ENCODE peak calls at places on chromosome 15, in nine cellular contexts. One of them, this sample, is unnamed.
A peak's percentile ranks its signal among the peaks of the same experiment; 100 is the strongest.

GRCh38 chr15:67838789-67839332 is 984 bp downstream of the RNU6-1 start:
- DNase-seq in substantia nigra: peak; percentile 35
- DNase-seq in GM23248: peak; percentile 69
- DNase-seq in AG04450: no peak
- DNase-seq in tibial nerve: no peak
- DNase-seq in left ventricle myocardium superior: peak; percentile 80
- DNase-seq in HTR-8/SVneo: no peak
- DNase-seq in Right ventricle myocardium superior: peak; percentile 78
- DNase-seq in EL: no peak
- DNase-seq in this sample: peak; percentile 36

GRCh38 chr15:47194718-47195117 is 522.6 kb upstream of the SEMA6D start:
- DNase-seq in tibial nerve: no peak
- DNase-seq in HTR-8/SVneo: no peak
- DNase-seq in GM23248: peak; percentile 39
- DNase-seq in Right ventricle myocardium superior: no peak
- DNase-seq in left ventricle myocardium superior: no peak
- DNase-seq in AG04450: peak; percentile 4
- DNase-seq in EL: peak; percentile 2
- DNase-seq in substantia nigra: no peak
- DNase-seq in this sample: no peak

GRCh38 chr15:84816694-84817460 is at the start of gene ALPK3:
- DNase-seq in HTR-8/SVneo: no peak
- DNase-seq in EL: no peak
- DNase-seq in tibial nerve: no peak
- DNase-seq in substantia nigra: no peak
- DNase-seq in Right ventricle myocardium superior: peak; percentile 83
- DNase-seq in left ventricle myocardium superior: peak; percentile 90
- DNase-seq in GM23248: no peak
- DNase-seq in AG04450: no peak
- DNase-seq in this sample: no peak

GRCh38 chr15:57220220-57220619 is 156.1 kb upstream of the CGNL1 start:
- DNase-seq in left ventricle myocardium superior: no peak
- DNase-seq in EL: peak; percentile 84
- DNase-seq in substantia nigra: no peak
- DNase-seq in GM23248: peak; percentile 86
- DNase-seq in Right ventricle myocardium superior: no peak
- DNase-seq in HTR-8/SVneo: no peak
- DNase-seq in AG04450: peak; percentile 61
- DNase-seq in tibial nerve: no peak
- DNase-seq in this sample: no peak

GRCh38 chr15:68328485-68328884 is 50.9 kb downstream of the FEM1B start:
- DNase-seq in Right ventricle myocardium superior: no peak
- DNase-seq in HTR-8/SVneo: no peak
- DNase-seq in GM23248: peak; percentile 48
- DNase-seq in substantia nigra: no peak
- DNase-seq in AG04450: no peak
- DNase-seq in tibial nerve: no peak
- DNase-seq in left ventricle myocardium superior: no peak
- DNase-seq in EL: peak; percentile 35
- DNase-seq in this sample: no peak

GRCh38 chr15:67267440-67267839 is 12.9 kb downstream of the IQCH start:
- DNase-seq in left ventricle myocardium superior: no peak
- DNase-seq in HTR-8/SVneo: no peak
- DNase-seq in Right ventricle myocardium superior: no peak
- DNase-seq in EL: no peak
- DNase-seq in AG04450: no peak
- DNase-seq in tibial nerve: no peak
- DNase-seq in GM23248: no peak
- DNase-seq in substantia nigra: no peak
- DNase-seq in this sample: no peak

GRCh38 chr15:73679180-73679579 is 5.0 kb upstream of the CD276 start:
- DNase-seq in AG04450: no peak
- DNase-seq in Right ventricle myocardium superior: no peak
- DNase-seq in tibial nerve: no peak
- DNase-seq in GM23248: no peak
- DNase-seq in substantia nigra: no peak
- DNase-seq in EL: no peak
- DNase-seq in left ventricle myocardium superior: no peak
- DNase-seq in HTR-8/SVneo: no peak
- DNase-seq in this sample: no peak

GRCh38 chr15:31302778-31303433 is 23.7 kb upstream of the KLF13 start:
- DNase-seq in AG04450: no peak
- DNase-seq in left ventricle myocardium superior: no peak
- DNase-seq in EL: no peak
- DNase-seq in tibial nerve: no peak
- DNase-seq in GM23248: no peak
- DNase-seq in substantia nigra: no peak
- DNase-seq in HTR-8/SVneo: no peak
- DNase-seq in Right ventricle myocardium superior: no peak
- DNase-seq in this sample: no peak

GRCh38 chr15:70156781-70157261 is 59.1 kb upstream of the TLE3 start:
- DNase-seq in left ventricle myocardium superior: peak; percentile 72
- DNase-seq in tibial nerve: no peak
- DNase-seq in EL: peak; percentile 11
- DNase-seq in AG04450: no peak
- DNase-seq in GM23248: peak; percentile 85
- DNase-seq in HTR-8/SVneo: no peak
- DNase-seq in Right ventricle myocardium superior: peak; percentile 66
- DNase-seq in substantia nigra: peak; percentile 17
- DNase-seq in this sample: peak; percentile 23

GRCh38 chr15:79886119-79886518 is 10.7 kb downstream of the MTHFS start:
- DNase-seq in EL: no peak
- DNase-seq in AG04450: no peak
- DNase-seq in tibial nerve: no peak
- DNase-seq in substantia nigra: no peak
- DNase-seq in HTR-8/SVneo: no peak
- DNase-seq in Right ventricle myocardium superior: no peak
- DNase-seq in GM23248: no peak
- DNase-seq in left ventricle myocardium superior: no peak
- DNase-seq in this sample: no peak

GRCh38 chr15:65042776-65043322 is 2.3 kb upstream of the SLC51B start:
- DNase-seq in GM23248: no peak
- DNase-seq in tibial nerve: no peak
- DNase-seq in substantia nigra: no peak
- DNase-seq in left ventricle myocardium superior: no peak
- DNase-seq in EL: no peak
- DNase-seq in Right ventricle myocardium superior: no peak
- DNase-seq in HTR-8/SVneo: no peak
- DNase-seq in AG04450: no peak
- DNase-seq in this sample: no peak

GRCh38 chr15:95556866-95557225 is 773.7 kb upstream of the NR2F2 start:
- DNase-seq in tibial nerve: no peak
- DNase-seq in substantia nigra: no peak
- DNase-seq in AG04450: no peak
- DNase-seq in HTR-8/SVneo: peak; percentile 13
- DNase-seq in left ventricle myocardium superior: no peak
- DNase-seq in Right ventricle myocardium superior: no peak
- DNase-seq in GM23248: no peak
- DNase-seq in EL: peak; percentile 25
- DNase-seq in this sample: no peak

GRCh38 chr15:45720183-45720582 is 85.4 kb downstream of the SQOR start:
- DNase-seq in tibial nerve: no peak
- DNase-seq in AG04450: no peak
- DNase-seq in substantia nigra: no peak
- DNase-seq in GM23248: no peak
- DNase-seq in EL: no peak
- DNase-seq in left ventricle myocardium superior: no peak
- DNase-seq in HTR-8/SVneo: no peak
- DNase-seq in Right ventricle myocardium superior: no peak
- DNase-seq in this sample: no peak

GRCh38 chr15:70159397-70160009 is 61.8 kb upstream of the TLE3 start:
- DNase-seq in tibial nerve: no peak
- DNase-seq in GM23248: no peak
- DNase-seq in EL: no peak
- DNase-seq in substantia nigra: no peak
- DNase-seq in HTR-8/SVneo: no peak
- DNase-seq in AG04450: no peak
- DNase-seq in Right ventricle myocardium superior: no peak
- DNase-seq in left ventricle myocardium superior: no peak
- DNase-seq in this sample: no peak

GRCh38 chr15:98443483-98443882 is 204.9 kb upstream of the IGF1R start:
- DNase-seq in left ventricle myocardium superior: no peak
- DNase-seq in tibial nerve: no peak
- DNase-seq in GM23248: no peak
- DNase-seq in substantia nigra: no peak
- DNase-seq in EL: no peak
- DNase-seq in AG04450: no peak
- DNase-seq in HTR-8/SVneo: no peak
- DNase-seq in Right ventricle myocardium superior: no peak
- DNase-seq in this sample: no peak

GRCh38 chr15:33735637-33736247 is 232.6 kb upstream of the CHRM5 start:
- DNase-seq in AG04450: no peak
- DNase-seq in HTR-8/SVneo: peak; percentile 20
- DNase-seq in left ventricle myocardium superior: no peak
- DNase-seq in substantia nigra: no peak
- DNase-seq in tibial nerve: no peak
- DNase-seq in GM23248: peak; percentile 26
- DNase-seq in Right ventricle myocardium superior: no peak
- DNase-seq in EL: peak; percentile 15
- DNase-seq in this sample: no peak

GRCh38 chr15:74826372-74826819 is at the start of gene CPLX3:
- DNase-seq in left ventricle myocardium superior: peak; percentile 58
- DNase-seq in GM23248: peak; percentile 32
- DNase-seq in substantia nigra: peak; percentile 16
- DNase-seq in Right ventricle myocardium superior: no peak
- DNase-seq in EL: no peak
- DNase-seq in HTR-8/SVneo: no peak
- DNase-seq in AG04450: no peak
- DNase-seq in tibial nerve: no peak
- DNase-seq in this sample: no peak

GRCh38 chr15:64004582-64004981 is 41.7 kb downstream of the DAPK2 start:
- DNase-seq in Right ventricle myocardium superior: no peak
- DNase-seq in left ventricle myocardium superior: no peak
- DNase-seq in substantia nigra: no peak
- DNase-seq in HTR-8/SVneo: no peak
- DNase-seq in GM23248: peak; percentile 43
- DNase-seq in tibial nerve: no peak
- DNase-seq in EL: peak; percentile 38
- DNase-seq in AG04450: no peak
- DNase-seq in this sample: no peak

GRCh38 chr15:65339926-65340325 is 35.4 kb downstream of the RNU5B-1 start:
- DNase-seq in tibial nerve: no peak
- DNase-seq in HTR-8/SVneo: no peak
- DNase-seq in EL: no peak
- DNase-seq in left ventricle myocardium superior: no peak
- DNase-seq in Right ventricle myocardium superior: no peak
- DNase-seq in substantia nigra: no peak
- DNase-seq in AG04450: no peak
- DNase-seq in GM23248: no peak
- DNase-seq in this sample: no peak

GRCh38 chr15:45454825-45455224 is 67.7 kb downstream of the SLC30A4 start:
- DNase-seq in substantia nigra: peak; percentile 27
- DNase-seq in GM23248: peak; percentile 97
- DNase-seq in Right ventricle myocardium superior: peak; percentile 75
- DNase-seq in left ventricle myocardium superior: peak; percentile 60
- DNase-seq in tibial nerve: peak; percentile 34
- DNase-seq in EL: peak; percentile 95
- DNase-seq in HTR-8/SVneo: peak; percentile 80
- DNase-seq in AG04450: peak; percentile 93
- DNase-seq in this sample: no peak

GRCh38 chr15:92666780-92667179 is 11.2 kb upstream of the FAM174B start:
- DNase-seq in EL: no peak
- DNase-seq in substantia nigra: no peak
- DNase-seq in GM23248: no peak
- DNase-seq in Right ventricle myocardium superior: peak; percentile 82
- DNase-seq in AG04450: no peak
- DNase-seq in left ventricle myocardium superior: peak; percentile 81
- DNase-seq in HTR-8/SVneo: no peak
- DNase-seq in tibial nerve: peak; percentile 39
- DNase-seq in this sample: no peak

GRCh38 chr15:44097552-44097951 is 97.5 kb downstream of the FRMD5 start:
- DNase-seq in Right ventricle myocardium superior: no peak
- DNase-seq in substantia nigra: no peak
- DNase-seq in tibial nerve: no peak
- DNase-seq in AG04450: no peak
- DNase-seq in GM23248: no peak
- DNase-seq in EL: no peak
- DNase-seq in HTR-8/SVneo: no peak
- DNase-seq in left ventricle myocardium superior: no peak
- DNase-seq in this sample: no peak

GRCh38 chr15:93894438-93894837 is 336.9 kb upstream of the MCTP2 start:
- DNase-seq in tibial nerve: no peak
- DNase-seq in HTR-8/SVneo: no peak
- DNase-seq in Right ventricle myocardium superior: no peak
- DNase-seq in EL: no peak
- DNase-seq in substantia nigra: no peak
- DNase-seq in left ventricle myocardium superior: no peak
- DNase-seq in GM23248: no peak
- DNase-seq in AG04450: no peak
- DNase-seq in this sample: no peak

GRCh38 chr15:80162059-80162554 is 9.3 kb downstream of the FAH start:
- DNase-seq in GM23248: no peak
- DNase-seq in substantia nigra: no peak
- DNase-seq in Right ventricle myocardium superior: no peak
- DNase-seq in AG04450: no peak
- DNase-seq in tibial nerve: no peak
- DNase-seq in HTR-8/SVneo: no peak
- DNase-seq in EL: no peak
- DNase-seq in left ventricle myocardium superior: no peak
- DNase-seq in this sample: no peak

GRCh38 chr15:57460208-57460816 is 84.0 kb downstream of the CGNL1 start:
- DNase-seq in left ventricle myocardium superior: no peak
- DNase-seq in tibial nerve: no peak
- DNase-seq in EL: no peak
- DNase-seq in Right ventricle myocardium superior: no peak
- DNase-seq in substantia nigra: no peak
- DNase-seq in AG04450: no peak
- DNase-seq in GM23248: no peak
- DNase-seq in HTR-8/SVneo: no peak
- DNase-seq in this sample: no peak

GRCh38 chr15:56869573-56869972 is 48.9 kb upstream of the TCF12 start:
- DNase-seq in substantia nigra: no peak
- DNase-seq in EL: peak; percentile 38
- DNase-seq in tibial nerve: peak; percentile 28
- DNase-seq in GM23248: peak; percentile 51
- DNase-seq in HTR-8/SVneo: no peak
- DNase-seq in Right ventricle myocardium superior: peak; percentile 51
- DNase-seq in AG04450: no peak
- DNase-seq in left ventricle myocardium superior: peak; percentile 53
- DNase-seq in this sample: no peak

GRCh38 chr15:65374831-65375401 is 2.9 kb downstream of the IGDCC3 start:
- DNase-seq in AG04450: no peak
- DNase-seq in Right ventricle myocardium superior: no peak
- DNase-seq in HTR-8/SVneo: no peak
- DNase-seq in EL: peak; percentile 63
- DNase-seq in tibial nerve: no peak
- DNase-seq in GM23248: no peak
- DNase-seq in substantia nigra: no peak
- DNase-seq in left ventricle myocardium superior: no peak
- DNase-seq in this sample: no peak

GRCh38 chr15:25670025-25670554 is 193.0 kb downstream of the ATP10A start:
- DNase-seq in Right ventricle myocardium superior: peak; percentile 77
- DNase-seq in HTR-8/SVneo: no peak
- DNase-seq in GM23248: peak; percentile 87
- DNase-seq in EL: peak; percentile 37
- DNase-seq in left ventricle myocardium superior: peak; percentile 81
- DNase-seq in AG04450: no peak
- DNase-seq in tibial nerve: no peak
- DNase-seq in substantia nigra: peak; percentile 21
- DNase-seq in this sample: peak; percentile 82

GRCh38 chr15:77021803-77022381 is 27.0 kb downstream of the PSTPIP1 start:
- DNase-seq in EL: peak; percentile 90
- DNase-seq in tibial nerve: no peak
- DNase-seq in left ventricle myocardium superior: peak; percentile 35
- DNase-seq in AG04450: no peak
- DNase-seq in GM23248: peak; percentile 70
- DNase-seq in Right ventricle myocardium superior: peak; percentile 39
- DNase-seq in substantia nigra: no peak
- DNase-seq in HTR-8/SVneo: peak; percentile 62
- DNase-seq in this sample: no peak

GRCh38 chr15:70096975-70097336 is 761 bp downstream of the TLE3 start:
- DNase-seq in EL: peak; percentile 37
- DNase-seq in HTR-8/SVneo: no peak
- DNase-seq in AG04450: no peak
- DNase-seq in Right ventricle myocardium superior: peak; percentile 51
- DNase-seq in tibial nerve: no peak
- DNase-seq in left ventricle myocardium superior: no peak
- DNase-seq in substantia nigra: no peak
- DNase-seq in GM23248: peak; percentile 67
- DNase-seq in this sample: no peak

GRCh38 chr15:76349301-76350070 is 12.9 kb downstream of the ISL2 start:
- DNase-seq in GM23248: peak; percentile 48
- DNase-seq in tibial nerve: no peak
- DNase-seq in Right ventricle myocardium superior: no peak
- DNase-seq in EL: peak; percentile 35
- DNase-seq in HTR-8/SVneo: no peak
- DNase-seq in substantia nigra: no peak
- DNase-seq in left ventricle myocardium superior: no peak
- DNase-seq in AG04450: no peak
- DNase-seq in this sample: no peak